ENCODE peak calls at places on chromosomes 1 and 21, in six cellular contexts. One of them, this sample, is unnamed.

GRCh38 chr1:161079436-161080110 is 9.8 kb downstream of the NECTIN4 start:
- DNase-seq in A549: no peak
- DNase-seq in left ventricle myocardium inferior: no peak
- DNase-seq in heart right ventricle: no peak
- DNase-seq in fibroblast of villous mesenchyme: no peak
- DNase-seq in AG09309: no peak
- DNase-seq in this sample: no peak

GRCh38 chr1:235855811-235856429 is 10.8 kb downstream of the LYST start:
- DNase-seq in heart right ventricle: no peak
- DNase-seq in A549: no peak
- DNase-seq in left ventricle myocardium inferior: no peak
- DNase-seq in AG09309: no peak
- DNase-seq in fibroblast of villous mesenchyme: no peak
- DNase-seq in this sample: no peak

GRCh38 chr1:24481843-24482610 is 20.6 kb upstream of the RCAN3 start:
- DNase-seq in A549: no peak
- DNase-seq in fibroblast of villous mesenchyme: no peak
- DNase-seq in heart right ventricle: no peak
- DNase-seq in left ventricle myocardium inferior: no peak
- DNase-seq in AG09309: no peak
- DNase-seq in this sample: no peak

GRCh38 chr1:182050481-182051438 is 10.8 kb downstream of the ZNF648 start:
- DNase-seq in A549: no peak
- DNase-seq in AG09309: no peak
- DNase-seq in fibroblast of villous mesenchyme: no peak
- DNase-seq in heart right ventricle: no peak
- DNase-seq in left ventricle myocardium inferior: no peak
- DNase-seq in this sample: no peak

GRCh38 chr1:167107456-167107855 is 13.6 kb downstream of the STYXL2 start:
- DNase-seq in A549: no peak
- DNase-seq in AG09309: no peak
- DNase-seq in fibroblast of villous mesenchyme: no peak
- DNase-seq in heart right ventricle: no peak
- DNase-seq in left ventricle myocardium inferior: no peak
- DNase-seq in this sample: no peak

GRCh38 chr1:149917590-149918144 is at the start of gene SV2A:
- DNase-seq in AG09309: no peak
- DNase-seq in fibroblast of villous mesenchyme: peak
- DNase-seq in A549: no peak
- DNase-seq in heart right ventricle: no peak
- DNase-seq in left ventricle myocardium inferior: no peak
- DNase-seq in this sample: no peak

GRCh38 chr1:184163674-184164470 is 112.3 kb downstream of the TSEN15 start:
- DNase-seq in AG09309: no peak
- DNase-seq in A549: peak
- DNase-seq in fibroblast of villous mesenchyme: no peak
- DNase-seq in left ventricle myocardium inferior: no peak
- DNase-seq in heart right ventricle: no peak
- DNase-seq in this sample: no peak

GRCh38 chr1:151710187-151710586 is 6.4 kb downstream of the CELF3 start:
- DNase-seq in left ventricle myocardium inferior: no peak
- DNase-seq in fibroblast of villous mesenchyme: no peak
- DNase-seq in AG09309: no peak
- DNase-seq in A549: no peak
- DNase-seq in heart right ventricle: no peak
- DNase-seq in this sample: no peak

GRCh38 chr1:231040800-231041704 is 998 bp upstream of the FAM89A start:
- DNase-seq in A549: no peak
- DNase-seq in AG09309: no peak
- DNase-seq in fibroblast of villous mesenchyme: peak
- DNase-seq in left ventricle myocardium inferior: no peak
- DNase-seq in heart right ventricle: peak
- DNase-seq in this sample: no peak

GRCh38 chr1:227320476-227320875 is 2.2 kb upstream of the CDC42BPA start:
- DNase-seq in left ventricle myocardium inferior: no peak
- DNase-seq in AG09309: no peak
- DNase-seq in fibroblast of villous mesenchyme: no peak
- DNase-seq in A549: no peak
- DNase-seq in heart right ventricle: no peak
- DNase-seq in this sample: no peak
- H3K4me3 ChIP-seq in left ventricle myocardium inferior: no peak
- H3K4me3 ChIP-seq in AG09309: no peak
- H3K4me3 ChIP-seq in fibroblast of villous mesenchyme: no peak
- H3K4me3 ChIP-seq in A549: no peak
- H3K4me3 ChIP-seq in heart right ventricle: no peak
- H3K4me3 ChIP-seq in this sample: no peak

GRCh38 chr21:37564341-37564923 is 197.9 kb downstream of the DYRK1A start:
- DNase-seq in AG09309: peak
- DNase-seq in fibroblast of villous mesenchyme: peak
- DNase-seq in heart right ventricle: peak
- DNase-seq in A549: peak
- DNase-seq in left ventricle myocardium inferior: peak
- DNase-seq in this sample: no peak
- TF ChIP-seq CTCF in AG09309: peak
- TF ChIP-seq CTCF in fibroblast of villous mesenchyme: no peak
- TF ChIP-seq CTCF in heart right ventricle: no peak
- TF ChIP-seq CTCF in A549: peak
- TF ChIP-seq CTCF in left ventricle myocardium inferior: no peak
- TF ChIP-seq CTCF in this sample: no peak

GRCh38 chr1:35644204-35644603 is 2.9 kb upstream of the PSMB2 start:
- DNase-seq in fibroblast of villous mesenchyme: no peak
- DNase-seq in left ventricle myocardium inferior: no peak
- DNase-seq in A549: no peak
- DNase-seq in AG09309: no peak
- DNase-seq in heart right ventricle: no peak
- DNase-seq in this sample: no peak

GRCh38 chr1:35637401-35637809 is 3.9 kb downstream of the PSMB2 start:
- DNase-seq in AG09309: peak
- DNase-seq in A549: no peak
- DNase-seq in fibroblast of villous mesenchyme: peak
- DNase-seq in heart right ventricle: no peak
- DNase-seq in left ventricle myocardium inferior: no peak
- DNase-seq in this sample: no peak

GRCh38 chr1:35640380-35641232 is 720 bp downstream of the PSMB2 start:
- DNase-seq in left ventricle myocardium inferior: no peak
- DNase-seq in AG09309: no peak
- DNase-seq in heart right ventricle: no peak
- DNase-seq in fibroblast of villous mesenchyme: no peak
- DNase-seq in A549: no peak
- DNase-seq in this sample: no peak

GRCh38 chr1:35642472-35642955 is 1.2 kb upstream of the PSMB2 start:
- DNase-seq in AG09309: no peak
- DNase-seq in A549: peak
- DNase-seq in left ventricle myocardium inferior: no peak
- DNase-seq in fibroblast of villous mesenchyme: no peak
- DNase-seq in heart right ventricle: no peak
- DNase-seq in this sample: no peak

DNA sequence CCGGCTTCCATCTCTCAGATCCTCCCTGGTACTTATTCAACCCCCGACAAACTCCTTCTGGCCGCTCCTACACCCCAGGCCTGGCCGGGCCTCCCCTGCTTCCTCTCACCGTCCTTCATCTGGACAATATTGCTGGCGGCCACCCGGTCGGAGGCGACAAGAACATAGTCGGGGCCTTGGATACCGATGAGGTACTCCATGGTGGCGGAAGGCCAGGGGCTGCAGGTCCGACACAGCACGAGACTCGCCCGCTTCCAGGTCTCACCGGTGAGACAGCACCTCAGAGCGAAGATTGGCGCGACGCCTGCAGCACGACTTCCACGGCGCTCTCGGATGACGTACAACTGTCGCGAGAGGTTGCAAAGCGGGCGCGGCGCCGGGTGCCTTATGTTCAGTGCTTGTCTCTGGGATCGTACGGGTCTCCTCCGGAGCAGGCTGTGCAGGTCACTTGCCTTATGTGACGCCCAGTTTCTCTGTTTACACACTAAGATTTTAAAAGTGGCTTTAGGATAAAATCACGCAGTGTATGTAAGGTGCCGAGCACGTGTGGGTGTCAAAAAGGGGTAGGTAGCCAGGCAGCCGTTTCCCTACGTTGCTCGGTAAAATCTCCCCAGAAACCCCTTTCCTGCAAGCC is at the start of gene PSMB2:
- DNase-seq in heart right ventricle: peak
- DNase-seq in AG09309: peak
- DNase-seq in left ventricle myocardium inferior: peak
- DNase-seq in A549: peak
- DNase-seq in fibroblast of villous mesenchyme: peak
- DNase-seq in this sample: peak
- H3K4me3 ChIP-seq in heart right ventricle: peak
- H3K4me3 ChIP-seq in AG09309: peak
- H3K4me3 ChIP-seq in left ventricle myocardium inferior: peak
- H3K4me3 ChIP-seq in A549: peak
- H3K4me3 ChIP-seq in fibroblast of villous mesenchyme: peak
- H3K4me3 ChIP-seq in this sample: peak

GRCh38 chr1:28508435-28508754 is 2.6 kb downstream of the RCC1 start:
- DNase-seq in left ventricle myocardium inferior: no peak
- DNase-seq in fibroblast of villous mesenchyme: no peak
- DNase-seq in A549: no peak
- DNase-seq in AG09309: no peak
- DNase-seq in heart right ventricle: no peak
- DNase-seq in this sample: no peak

GRCh38 chr1:28507646-28508434 is 2.0 kb downstream of the RCC1 start:
- DNase-seq in AG09309: no peak
- DNase-seq in A549: no peak
- DNase-seq in heart right ventricle: no peak
- DNase-seq in left ventricle myocardium inferior: no peak
- DNase-seq in fibroblast of villous mesenchyme: no peak
- DNase-seq in this sample: no peak

GRCh38 chr1:28509705-28510349 is 4.0 kb downstream of the RCC1 start:
- DNase-seq in left ventricle myocardium inferior: no peak
- DNase-seq in heart right ventricle: no peak
- DNase-seq in A549: no peak
- DNase-seq in AG09309: no peak
- DNase-seq in fibroblast of villous mesenchyme: no peak
- DNase-seq in this sample: no peak

GRCh38 chr1:28512058-28512611 is 6.3 kb downstream of the RCC1 start:
- DNase-seq in left ventricle myocardium inferior: no peak
- DNase-seq in AG09309: no peak
- DNase-seq in A549: peak
- DNase-seq in fibroblast of villous mesenchyme: no peak
- DNase-seq in heart right ventricle: no peak
- DNase-seq in this sample: no peak

GRCh38 chr1:28510350-28511223 is 4.7 kb downstream of the RCC1 start:
- DNase-seq in heart right ventricle: no peak
- DNase-seq in fibroblast of villous mesenchyme: no peak
- DNase-seq in A549: peak
- DNase-seq in left ventricle myocardium inferior: no peak
- DNase-seq in AG09309: no peak
- DNase-seq in this sample: no peak
- TF ChIP-seq CTCF in heart right ventricle: no peak
- TF ChIP-seq CTCF in fibroblast of villous mesenchyme: no peak
- TF ChIP-seq CTCF in A549: no peak
- TF ChIP-seq CTCF in left ventricle myocardium inferior: no peak
- TF ChIP-seq CTCF in AG09309: no peak
- TF ChIP-seq CTCF in this sample: no peak

GRCh38 chr1:190475394-190476250 is 2.0 kb downstream of the BRINP3 start:
- DNase-seq in heart right ventricle: no peak
- DNase-seq in fibroblast of villous mesenchyme: no peak
- DNase-seq in A549: no peak
- DNase-seq in left ventricle myocardium inferior: no peak
- DNase-seq in AG09309: no peak
- DNase-seq in this sample: no peak
- H3K4me3 ChIP-seq in heart right ventricle: no peak
- H3K4me3 ChIP-seq in fibroblast of villous mesenchyme: no peak
- H3K4me3 ChIP-seq in A549: peak
- H3K4me3 ChIP-seq in left ventricle myocardium inferior: peak
- H3K4me3 ChIP-seq in AG09309: no peak
- H3K4me3 ChIP-seq in this sample: no peak

GRCh38 chr1:64518692-64519481 is 49.0 kb downstream of the CACHD1 start:
- DNase-seq in heart right ventricle: no peak
- DNase-seq in A549: no peak
- DNase-seq in AG09309: no peak
- DNase-seq in left ventricle myocardium inferior: no peak
- DNase-seq in fibroblast of villous mesenchyme: no peak
- DNase-seq in this sample: no peak

GRCh38 chr1:64522740-64523139 is 52.8 kb downstream of the CACHD1 start:
- DNase-seq in heart right ventricle: no peak
- DNase-seq in left ventricle myocardium inferior: no peak
- DNase-seq in A549: no peak
- DNase-seq in AG09309: no peak
- DNase-seq in fibroblast of villous mesenchyme: no peak
- DNase-seq in this sample: no peak

GRCh38 chr1:64517640-64518039 is 47.7 kb downstream of the CACHD1 start:
- DNase-seq in A549: no peak
- DNase-seq in left ventricle myocardium inferior: no peak
- DNase-seq in AG09309: no peak
- DNase-seq in heart right ventricle: no peak
- DNase-seq in fibroblast of villous mesenchyme: no peak
- DNase-seq in this sample: no peak

GRCh38 chr1:64516803-64517568 is 47.1 kb downstream of the CACHD1 start:
- DNase-seq in fibroblast of villous mesenchyme: no peak
- DNase-seq in left ventricle myocardium inferior: no peak
- DNase-seq in A549: no peak
- DNase-seq in AG09309: peak
- DNase-seq in heart right ventricle: no peak
- DNase-seq in this sample: no peak

GRCh38 chr1:64519921-64520320 is 50.0 kb downstream of the CACHD1 start:
- DNase-seq in heart right ventricle: no peak
- DNase-seq in A549: no peak
- DNase-seq in AG09309: no peak
- DNase-seq in left ventricle myocardium inferior: no peak
- DNase-seq in fibroblast of villous mesenchyme: no peak
- DNase-seq in this sample: no peak
- TF ChIP-seq CTCF in heart right ventricle: no peak
- TF ChIP-seq CTCF in A549: no peak
- TF ChIP-seq CTCF in AG09309: no peak
- TF ChIP-seq CTCF in left ventricle myocardium inferior: no peak
- TF ChIP-seq CTCF in fibroblast of villous mesenchyme: no peak
- TF ChIP-seq CTCF in this sample: no peak

GRCh38 chr1:40694353-40694874 is 2.9 kb downstream of the NFYC start:
- DNase-seq in left ventricle myocardium inferior: no peak
- DNase-seq in AG09309: no peak
- DNase-seq in A549: no peak
- DNase-seq in fibroblast of villous mesenchyme: no peak
- DNase-seq in heart right ventricle: no peak
- DNase-seq in this sample: no peak
- H3K4me3 ChIP-seq in left ventricle myocardium inferior: no peak
- H3K4me3 ChIP-seq in AG09309: no peak
- H3K4me3 ChIP-seq in A549: no peak
- H3K4me3 ChIP-seq in fibroblast of villous mesenchyme: no peak
- H3K4me3 ChIP-seq in heart right ventricle: no peak
- H3K4me3 ChIP-seq in this sample: no peak